ENCODE peak calls at places on chromosomes 6 and 20, in six cellular contexts. L is A549, K is GM10248, V is mucosa of gallbladder, U is lower lobe of right lung, R is T-helper 1 cell. B is an unnamed sample.

GRCh38 chr6:393391-394221 is 2.1 kb downstream of the IRF4 start:
- DNase-seq in U (no peak), K (peak; percentile 21), L (no peak), R (no peak), V (no peak), B (no peak)

GRCh38 chr6:73873081-73873480 is 177.1 kb downstream of the CD109 start:
- DNase-seq in L (no peak), U (no peak), V (no peak), K (no peak), R (no peak), B (no peak)

GRCh38 chr6:163355471-163355991 is 59.0 kb upstream of the QKI start:
- DNase-seq in K (no peak), R (no peak), V (peak; percentile 29), L (no peak), U (peak; percentile 75), B (no peak)

GRCh38 chr20:38112943-38113294 is 52.2 kb downstream of the TGM2 start:
- DNase-seq in L (no peak), K (no peak), V (peak; percentile 8), R (no peak), U (no peak), B (no peak)

GRCh38 chr20:58142843-58143185 is 85.6 kb downstream of the ANKRD60 start:
- DNase-seq in R (no peak), U (no peak), K (no peak), L (no peak), V (no peak), B (no peak)

GRCh38 chr6:10521104-10521808 is at the start of gene GCNT2:
- DNase-seq in V (no peak), K (peak; percentile 32), U (peak; percentile 53), R (no peak), L (peak; percentile 46), B (no peak)

GRCh38 chr20:46131396-46131795 is 13.3 kb downstream of the CD40 start:
- DNase-seq in U (no peak), K (no peak), V (no peak), R (no peak), L (no peak), B (no peak)

GRCh38 chr6:144797881-144798589 is 512.9 kb downstream of the UTRN start:
- DNase-seq in R (no peak), K (no peak), U (no peak), L (peak; percentile 1), V (no peak), B (no peak)

GRCh38 chr20:39108746-39109145 is 146.6 kb downstream of the DHX35 start:
- DNase-seq in L (no peak), V (no peak), R (no peak), K (no peak), U (no peak), B (no peak)

B was measured in LNCaP clone FGC.